ENCODE peak calls at places on chromosomes 11 and 22, in four cellular contexts. One of them, this sample, is unnamed.
A peak's percentile ranks its signal among the peaks of the same experiment; 100 is the strongest.

GRCh38 chr11:12289667-12290476 is 87.5 kb upstream of the PARVA start:
- DNase-seq in activated CD4-positive, alpha-beta T cell treated with anti-CD3 and anti-CD28 coated beads, Interleukin-2, amount 50 U/mL, for 4 hours: no peak
- DNase-seq in GM18507: no peak
- DNase-seq in renal cortical epithelial cell: no peak
- DNase-seq in this sample: no peak

GRCh38 chr11:13355191-13355590 is 77.6 kb downstream of the BMAL1 start:
- DNase-seq in activated CD4-positive, alpha-beta T cell treated with anti-CD3 and anti-CD28 coated beads, Interleukin-2, amount 50 U/mL, for 4 hours: no peak
- DNase-seq in GM18507: no peak
- DNase-seq in renal cortical epithelial cell: peak; percentile 52
- DNase-seq in this sample: no peak

GRCh38 chr11:68215087-68215445 is 2.0 kb upstream of the KMT5B start:
- DNase-seq in activated CD4-positive, alpha-beta T cell treated with anti-CD3 and anti-CD28 coated beads, Interleukin-2, amount 50 U/mL, for 4 hours: peak; percentile 43
- DNase-seq in GM18507: no peak
- DNase-seq in renal cortical epithelial cell: no peak
- DNase-seq in this sample: no peak

GRCh38 chr22:31973739-31974138 is 29.4 kb downstream of the YWHAH start:
- DNase-seq in activated CD4-positive, alpha-beta T cell treated with anti-CD3 and anti-CD28 coated beads, Interleukin-2, amount 50 U/mL, for 4 hours: no peak
- DNase-seq in GM18507: no peak
- DNase-seq in renal cortical epithelial cell: peak; percentile 85
- DNase-seq in this sample: no peak

GRCh38 chr11:35927730-35928129 is 16.1 kb upstream of the LDLRAD3 start:
- DNase-seq in activated CD4-positive, alpha-beta T cell treated with anti-CD3 and anti-CD28 coated beads, Interleukin-2, amount 50 U/mL, for 4 hours: no peak
- DNase-seq in GM18507: no peak
- DNase-seq in renal cortical epithelial cell: peak; percentile 93
- DNase-seq in this sample: no peak

GRCh38 chr22:35476341-35476740 is 64.3 kb upstream of the RASD2 start:
- DNase-seq in activated CD4-positive, alpha-beta T cell treated with anti-CD3 and anti-CD28 coated beads, Interleukin-2, amount 50 U/mL, for 4 hours: no peak
- DNase-seq in GM18507: no peak
- DNase-seq in renal cortical epithelial cell: peak; percentile 79
- DNase-seq in this sample: no peak

GRCh38 chr11:27330633-27331270 is 32.3 kb downstream of the CCDC34 start:
- DNase-seq in activated CD4-positive, alpha-beta T cell treated with anti-CD3 and anti-CD28 coated beads, Interleukin-2, amount 50 U/mL, for 4 hours: no peak
- DNase-seq in GM18507: no peak
- DNase-seq in renal cortical epithelial cell: no peak
- DNase-seq in this sample: no peak

GRCh38 chr11:128194226-128194625 is 393.1 kb downstream of the ETS1 start:
- DNase-seq in activated CD4-positive, alpha-beta T cell treated with anti-CD3 and anti-CD28 coated beads, Interleukin-2, amount 50 U/mL, for 4 hours: no peak
- DNase-seq in GM18507: no peak
- DNase-seq in renal cortical epithelial cell: peak; percentile 74
- DNase-seq in this sample: no peak

GRCh38 chr11:120336641-120337132 is 474 bp downstream of the ARHGEF12 start:
- DNase-seq in activated CD4-positive, alpha-beta T cell treated with anti-CD3 and anti-CD28 coated beads, Interleukin-2, amount 50 U/mL, for 4 hours: peak; percentile 13
- DNase-seq in GM18507: no peak
- DNase-seq in renal cortical epithelial cell: no peak
- DNase-seq in this sample: no peak

GRCh38 chr11:47711225-47711624 is 3.9 kb downstream of the AGBL2 start:
- DNase-seq in activated CD4-positive, alpha-beta T cell treated with anti-CD3 and anti-CD28 coated beads, Interleukin-2, amount 50 U/mL, for 4 hours: no peak
- DNase-seq in GM18507: no peak
- DNase-seq in renal cortical epithelial cell: no peak
- DNase-seq in this sample: no peak

GRCh38 chr22:45831394-45831793 is 145.6 kb downstream of the WNT7B start:
- DNase-seq in activated CD4-positive, alpha-beta T cell treated with anti-CD3 and anti-CD28 coated beads, Interleukin-2, amount 50 U/mL, for 4 hours: no peak
- DNase-seq in GM18507: no peak
- DNase-seq in renal cortical epithelial cell: no peak
- DNase-seq in this sample: no peak

GRCh38 chr11:64031001-64031400 is 4.7 kb upstream of the FLRT1 start:
- DNase-seq in activated CD4-positive, alpha-beta T cell treated with anti-CD3 and anti-CD28 coated beads, Interleukin-2, amount 50 U/mL, for 4 hours: no peak
- DNase-seq in GM18507: no peak
- DNase-seq in renal cortical epithelial cell: no peak
- DNase-seq in this sample: no peak

GRCh38 chr11:68050371-68050841 is 11.6 kb downstream of the TCIRG1 start:
- DNase-seq in activated CD4-positive, alpha-beta T cell treated with anti-CD3 and anti-CD28 coated beads, Interleukin-2, amount 50 U/mL, for 4 hours: no peak
- DNase-seq in GM18507: no peak
- DNase-seq in renal cortical epithelial cell: no peak
- DNase-seq in this sample: no peak

GRCh38 chr22:45424241-45424731 is 10.8 kb downstream of the RIBC2 start:
- DNase-seq in activated CD4-positive, alpha-beta T cell treated with anti-CD3 and anti-CD28 coated beads, Interleukin-2, amount 50 U/mL, for 4 hours: no peak
- DNase-seq in GM18507: no peak
- DNase-seq in renal cortical epithelial cell: no peak
- DNase-seq in this sample: no peak

GRCh38 chr22:31585161-31585859 is 76.7 kb downstream of the PISD start:
- DNase-seq in activated CD4-positive, alpha-beta T cell treated with anti-CD3 and anti-CD28 coated beads, Interleukin-2, amount 50 U/mL, for 4 hours: no peak
- DNase-seq in GM18507: no peak
- DNase-seq in renal cortical epithelial cell: peak; percentile 7
- DNase-seq in this sample: no peak

GRCh38 chr22:25066861-25067435 is 114.4 kb downstream of the KIAA1671 start:
- DNase-seq in activated CD4-positive, alpha-beta T cell treated with anti-CD3 and anti-CD28 coated beads, Interleukin-2, amount 50 U/mL, for 4 hours: no peak
- DNase-seq in GM18507: no peak
- DNase-seq in renal cortical epithelial cell: no peak
- DNase-seq in this sample: no peak

GRCh38 chr11:67627394-67627787 is 2.3 kb downstream of the NUDT8 start:
- DNase-seq in activated CD4-positive, alpha-beta T cell treated with anti-CD3 and anti-CD28 coated beads, Interleukin-2, amount 50 U/mL, for 4 hours: no peak
- DNase-seq in GM18507: no peak
- DNase-seq in renal cortical epithelial cell: no peak
- DNase-seq in this sample: no peak

GRCh38 chr11:61158691-61159381 is 2.4 kb downstream of the VPS37C start:
- DNase-seq in activated CD4-positive, alpha-beta T cell treated with anti-CD3 and anti-CD28 coated beads, Interleukin-2, amount 50 U/mL, for 4 hours: no peak
- DNase-seq in GM18507: no peak
- DNase-seq in renal cortical epithelial cell: peak; percentile 97
- DNase-seq in this sample: no peak

GRCh38 chr11:134482865-134483264 is 70.8 kb upstream of the B3GAT1 start:
- DNase-seq in activated CD4-positive, alpha-beta T cell treated with anti-CD3 and anti-CD28 coated beads, Interleukin-2, amount 50 U/mL, for 4 hours: no peak
- DNase-seq in GM18507: no peak
- DNase-seq in renal cortical epithelial cell: no peak
- DNase-seq in this sample: no peak

GRCh38 chr22:39276461-39277134 is 31.8 kb upstream of the PDGFB start:
- DNase-seq in activated CD4-positive, alpha-beta T cell treated with anti-CD3 and anti-CD28 coated beads, Interleukin-2, amount 50 U/mL, for 4 hours: no peak
- DNase-seq in GM18507: no peak
- DNase-seq in renal cortical epithelial cell: no peak
- DNase-seq in this sample: no peak

GRCh38 chr11:1358286-1358685 is 31.4 kb upstream of the BRSK2 start:
- DNase-seq in activated CD4-positive, alpha-beta T cell treated with anti-CD3 and anti-CD28 coated beads, Interleukin-2, amount 50 U/mL, for 4 hours: no peak
- DNase-seq in GM18507: no peak
- DNase-seq in renal cortical epithelial cell: no peak
- DNase-seq in this sample: no peak

GRCh38 chr11:84719935-84720577 is 907.1 kb downstream of the DLG2 start:
- DNase-seq in activated CD4-positive, alpha-beta T cell treated with anti-CD3 and anti-CD28 coated beads, Interleukin-2, amount 50 U/mL, for 4 hours: no peak
- DNase-seq in GM18507: no peak
- DNase-seq in renal cortical epithelial cell: no peak
- DNase-seq in this sample: no peak

GRCh38 chr11:69511358-69512015 is 30.0 kb downstream of the LINC01488 start:
- DNase-seq in activated CD4-positive, alpha-beta T cell treated with anti-CD3 and anti-CD28 coated beads, Interleukin-2, amount 50 U/mL, for 4 hours: no peak
- DNase-seq in GM18507: no peak
- DNase-seq in renal cortical epithelial cell: no peak
- DNase-seq in this sample: no peak

GRCh38 chr22:21768435-21768834 is 32.8 kb upstream of the YPEL1 start:
- DNase-seq in activated CD4-positive, alpha-beta T cell treated with anti-CD3 and anti-CD28 coated beads, Interleukin-2, amount 50 U/mL, for 4 hours: no peak
- DNase-seq in GM18507: no peak
- DNase-seq in renal cortical epithelial cell: no peak
- DNase-seq in this sample: no peak

GRCh38 chr11:33996498-33997454 is 54.8 kb upstream of the CAPRIN1 start:
- DNase-seq in activated CD4-positive, alpha-beta T cell treated with anti-CD3 and anti-CD28 coated beads, Interleukin-2, amount 50 U/mL, for 4 hours: peak; percentile 74
- DNase-seq in GM18507: peak; percentile 37
- DNase-seq in renal cortical epithelial cell: peak; percentile 70
- DNase-seq in this sample: peak; percentile 49

This sample was measured in GM12878.